ENCODE peak calls at places on chromosome X, in eight cellular contexts. One of them, this sample, is unnamed.
A peak's percentile ranks its signal among the peaks of the same experiment; 100 is the strongest.

GRCh38 chrX:9627827-9628406 is 137.7 kb downstream of the GPR143 start:
- DNase-seq in breast epithelium: no peak
- DNase-seq in GM04504: no peak
- DNase-seq in NT2/D1: no peak
- DNase-seq in stimulated activated CD8-positive, alpha-beta memory T cell treated with anti-CD3 and anti-CD28 coated beads, Interleukin-4, amount 100 ng/mL, for 4 hours: no peak
- DNase-seq in DMS153: no peak
- DNase-seq in iris pigment epithelial cell: peak; percentile 41
- DNase-seq in suprapubic skin: no peak
- DNase-seq in this sample: no peak

GRCh38 chrX:43898406-43898805 is 16.2 kb upstream of the MAOB start:
- DNase-seq in breast epithelium: no peak
- DNase-seq in GM04504: no peak
- DNase-seq in NT2/D1: no peak
- DNase-seq in stimulated activated CD8-positive, alpha-beta memory T cell treated with anti-CD3 and anti-CD28 coated beads, Interleukin-4, amount 100 ng/mL, for 4 hours: no peak
- DNase-seq in DMS153: no peak
- DNase-seq in iris pigment epithelial cell: no peak
- DNase-seq in suprapubic skin: no peak
- DNase-seq in this sample: no peak

GRCh38 chrX:46979340-46979739 is 67.1 kb downstream of the JADE3 start:
- DNase-seq in breast epithelium: no peak
- DNase-seq in GM04504: peak; percentile 45
- DNase-seq in NT2/D1: no peak
- DNase-seq in stimulated activated CD8-positive, alpha-beta memory T cell treated with anti-CD3 and anti-CD28 coated beads, Interleukin-4, amount 100 ng/mL, for 4 hours: no peak
- DNase-seq in DMS153: no peak
- DNase-seq in iris pigment epithelial cell: peak; percentile 51
- DNase-seq in suprapubic skin: no peak
- DNase-seq in this sample: no peak

GRCh38 chrX:57904481-57904880 is 5.8 kb downstream of the ZXDA start:
- DNase-seq in breast epithelium: no peak
- DNase-seq in GM04504: no peak
- DNase-seq in NT2/D1: no peak
- DNase-seq in stimulated activated CD8-positive, alpha-beta memory T cell treated with anti-CD3 and anti-CD28 coated beads, Interleukin-4, amount 100 ng/mL, for 4 hours: no peak
- DNase-seq in DMS153: no peak
- DNase-seq in iris pigment epithelial cell: no peak
- DNase-seq in suprapubic skin: no peak
- DNase-seq in this sample: no peak

GRCh38 chrX:74422576-74423288 is 1.4 kb downstream of the SLC16A2 start:
- DNase-seq in breast epithelium: peak; percentile 52
- DNase-seq in GM04504: peak; percentile 33
- DNase-seq in NT2/D1: peak; percentile 57
- DNase-seq in stimulated activated CD8-positive, alpha-beta memory T cell treated with anti-CD3 and anti-CD28 coated beads, Interleukin-4, amount 100 ng/mL, for 4 hours: no peak
- DNase-seq in DMS153: no peak
- DNase-seq in iris pigment epithelial cell: peak; percentile 71
- DNase-seq in suprapubic skin: peak; percentile 73
- DNase-seq in this sample: peak; percentile 64

GRCh38 chrX:2360731-2361130 is 140.0 kb downstream of the DHRSX start:
- DNase-seq in breast epithelium: no peak
- DNase-seq in GM04504: no peak
- DNase-seq in NT2/D1: no peak
- DNase-seq in stimulated activated CD8-positive, alpha-beta memory T cell treated with anti-CD3 and anti-CD28 coated beads, Interleukin-4, amount 100 ng/mL, for 4 hours: no peak
- DNase-seq in DMS153: no peak
- DNase-seq in iris pigment epithelial cell: peak; percentile 23
- DNase-seq in suprapubic skin: no peak
- DNase-seq in this sample: no peak

GRCh38 chrX:10174810-10175209 is 18.0 kb downstream of the CLCN4 start:
- DNase-seq in breast epithelium: no peak
- DNase-seq in GM04504: no peak
- DNase-seq in NT2/D1: no peak
- DNase-seq in stimulated activated CD8-positive, alpha-beta memory T cell treated with anti-CD3 and anti-CD28 coated beads, Interleukin-4, amount 100 ng/mL, for 4 hours: no peak
- DNase-seq in DMS153: no peak
- DNase-seq in iris pigment epithelial cell: peak; percentile 53
- DNase-seq in suprapubic skin: no peak
- DNase-seq in this sample: no peak

GRCh38 chrX:121570072-121570841 is 522.8 kb downstream of the GLUD2 start:
- DNase-seq in breast epithelium: no peak
- DNase-seq in GM04504: no peak
- DNase-seq in NT2/D1: no peak
- DNase-seq in stimulated activated CD8-positive, alpha-beta memory T cell treated with anti-CD3 and anti-CD28 coated beads, Interleukin-4, amount 100 ng/mL, for 4 hours: no peak
- DNase-seq in DMS153: no peak
- DNase-seq in iris pigment epithelial cell: peak; percentile 40
- DNase-seq in suprapubic skin: no peak
- DNase-seq in this sample: no peak

GRCh38 chrX:29535212-29536162 is 679.9 kb upstream of the MAGEB2 start:
- DNase-seq in breast epithelium: no peak
- DNase-seq in GM04504: no peak
- DNase-seq in NT2/D1: no peak
- DNase-seq in stimulated activated CD8-positive, alpha-beta memory T cell treated with anti-CD3 and anti-CD28 coated beads, Interleukin-4, amount 100 ng/mL, for 4 hours: no peak
- DNase-seq in DMS153: no peak
- DNase-seq in iris pigment epithelial cell: peak; percentile 34
- DNase-seq in suprapubic skin: no peak
- DNase-seq in this sample: no peak

GRCh38 chrX:72478853-72479252 is 93.8 kb downstream of the HDAC8 start:
- DNase-seq in breast epithelium: no peak
- DNase-seq in GM04504: no peak
- DNase-seq in NT2/D1: no peak
- DNase-seq in stimulated activated CD8-positive, alpha-beta memory T cell treated with anti-CD3 and anti-CD28 coated beads, Interleukin-4, amount 100 ng/mL, for 4 hours: no peak
- DNase-seq in DMS153: no peak
- DNase-seq in iris pigment epithelial cell: no peak
- DNase-seq in suprapubic skin: no peak
- DNase-seq in this sample: no peak

GRCh38 chrX:1401611-1402430 is 9.9 kb upstream of the SLC25A6 start:
- DNase-seq in breast epithelium: no peak
- DNase-seq in GM04504: no peak
- DNase-seq in NT2/D1: no peak
- DNase-seq in stimulated activated CD8-positive, alpha-beta memory T cell treated with anti-CD3 and anti-CD28 coated beads, Interleukin-4, amount 100 ng/mL, for 4 hours: no peak
- DNase-seq in DMS153: no peak
- DNase-seq in iris pigment epithelial cell: no peak
- DNase-seq in suprapubic skin: peak; percentile 58
- DNase-seq in this sample: no peak

GRCh38 chrX:67917412-67918010 is 373.7 kb downstream of the AR start:
- DNase-seq in breast epithelium: no peak
- DNase-seq in GM04504: no peak
- DNase-seq in NT2/D1: no peak
- DNase-seq in stimulated activated CD8-positive, alpha-beta memory T cell treated with anti-CD3 and anti-CD28 coated beads, Interleukin-4, amount 100 ng/mL, for 4 hours: no peak
- DNase-seq in DMS153: no peak
- DNase-seq in iris pigment epithelial cell: no peak
- DNase-seq in suprapubic skin: no peak
- DNase-seq in this sample: peak; percentile 75

GRCh38 chrX:7330551-7330950 is 182.6 kb upstream of the PUDP start:
- DNase-seq in breast epithelium: no peak
- DNase-seq in GM04504: no peak
- DNase-seq in NT2/D1: no peak
- DNase-seq in stimulated activated CD8-positive, alpha-beta memory T cell treated with anti-CD3 and anti-CD28 coated beads, Interleukin-4, amount 100 ng/mL, for 4 hours: no peak
- DNase-seq in DMS153: no peak
- DNase-seq in iris pigment epithelial cell: no peak
- DNase-seq in suprapubic skin: no peak
- DNase-seq in this sample: no peak

GRCh38 chrX:8663325-8663724 is 68.6 kb downstream of the ANOS1 start:
- DNase-seq in breast epithelium: no peak
- DNase-seq in GM04504: no peak
- DNase-seq in NT2/D1: no peak
- DNase-seq in stimulated activated CD8-positive, alpha-beta memory T cell treated with anti-CD3 and anti-CD28 coated beads, Interleukin-4, amount 100 ng/mL, for 4 hours: no peak
- DNase-seq in DMS153: no peak
- DNase-seq in iris pigment epithelial cell: no peak
- DNase-seq in suprapubic skin: no peak
- DNase-seq in this sample: no peak

GRCh38 chrX:39777623-39778025 is 320.1 kb downstream of the BCOR start:
- DNase-seq in breast epithelium: no peak
- DNase-seq in GM04504: no peak
- DNase-seq in NT2/D1: no peak
- DNase-seq in stimulated activated CD8-positive, alpha-beta memory T cell treated with anti-CD3 and anti-CD28 coated beads, Interleukin-4, amount 100 ng/mL, for 4 hours: no peak
- DNase-seq in DMS153: no peak
- DNase-seq in iris pigment epithelial cell: no peak
- DNase-seq in suprapubic skin: no peak
- DNase-seq in this sample: peak; percentile 31

GRCh38 chrX:119606508-119607389 is 525 bp upstream of the NKRF start:
- DNase-seq in breast epithelium: no peak
- DNase-seq in GM04504: no peak
- DNase-seq in NT2/D1: no peak
- DNase-seq in stimulated activated CD8-positive, alpha-beta memory T cell treated with anti-CD3 and anti-CD28 coated beads, Interleukin-4, amount 100 ng/mL, for 4 hours: no peak
- DNase-seq in DMS153: no peak
- DNase-seq in iris pigment epithelial cell: peak; percentile 59
- DNase-seq in suprapubic skin: no peak
- DNase-seq in this sample: no peak

GRCh38 chrX:150159537-150159936 is 203.6 kb upstream of the MAMLD1 start:
- DNase-seq in breast epithelium: no peak
- DNase-seq in GM04504: no peak
- DNase-seq in NT2/D1: no peak
- DNase-seq in stimulated activated CD8-positive, alpha-beta memory T cell treated with anti-CD3 and anti-CD28 coated beads, Interleukin-4, amount 100 ng/mL, for 4 hours: no peak
- DNase-seq in DMS153: no peak
- DNase-seq in iris pigment epithelial cell: no peak
- DNase-seq in suprapubic skin: no peak
- DNase-seq in this sample: no peak

GRCh38 chrX:120238947-120239346 is 11.7 kb upstream of the ZBTB33 start:
- DNase-seq in breast epithelium: no peak
- DNase-seq in GM04504: no peak
- DNase-seq in NT2/D1: no peak
- DNase-seq in stimulated activated CD8-positive, alpha-beta memory T cell treated with anti-CD3 and anti-CD28 coated beads, Interleukin-4, amount 100 ng/mL, for 4 hours: no peak
- DNase-seq in DMS153: no peak
- DNase-seq in iris pigment epithelial cell: no peak
- DNase-seq in suprapubic skin: no peak
- DNase-seq in this sample: no peak

GRCh38 chrX:42714981-42715688 is 62.8 kb downstream of the PPP1R2C start:
- DNase-seq in breast epithelium: peak; percentile 52
- DNase-seq in GM04504: no peak
- DNase-seq in NT2/D1: peak; percentile 44
- DNase-seq in stimulated activated CD8-positive, alpha-beta memory T cell treated with anti-CD3 and anti-CD28 coated beads, Interleukin-4, amount 100 ng/mL, for 4 hours: no peak
- DNase-seq in DMS153: no peak
- DNase-seq in iris pigment epithelial cell: peak; percentile 2
- DNase-seq in suprapubic skin: peak; percentile 60
- DNase-seq in this sample: peak; percentile 42

GRCh38 chrX:40012039-40012799 is 85.5 kb downstream of the BCOR start:
- DNase-seq in breast epithelium: peak; percentile 51
- DNase-seq in GM04504: no peak
- DNase-seq in NT2/D1: no peak
- DNase-seq in stimulated activated CD8-positive, alpha-beta memory T cell treated with anti-CD3 and anti-CD28 coated beads, Interleukin-4, amount 100 ng/mL, for 4 hours: no peak
- DNase-seq in DMS153: no peak
- DNase-seq in iris pigment epithelial cell: peak; percentile 70
- DNase-seq in suprapubic skin: peak; percentile 69
- DNase-seq in this sample: peak; percentile 68

GRCh38 chrX:50648151-50648550 is 165.8 kb downstream of the SHROOM4 start:
- DNase-seq in breast epithelium: no peak
- DNase-seq in GM04504: no peak
- DNase-seq in NT2/D1: no peak
- DNase-seq in stimulated activated CD8-positive, alpha-beta memory T cell treated with anti-CD3 and anti-CD28 coated beads, Interleukin-4, amount 100 ng/mL, for 4 hours: no peak
- DNase-seq in DMS153: no peak
- DNase-seq in iris pigment epithelial cell: no peak
- DNase-seq in suprapubic skin: no peak
- DNase-seq in this sample: no peak

GRCh38 chrX:21666252-21666651 is 8.1 kb upstream of the KLHL34 start:
- DNase-seq in breast epithelium: no peak
- DNase-seq in GM04504: no peak
- DNase-seq in NT2/D1: no peak
- DNase-seq in stimulated activated CD8-positive, alpha-beta memory T cell treated with anti-CD3 and anti-CD28 coated beads, Interleukin-4, amount 100 ng/mL, for 4 hours: no peak
- DNase-seq in DMS153: no peak
- DNase-seq in iris pigment epithelial cell: no peak
- DNase-seq in suprapubic skin: no peak
- DNase-seq in this sample: peak; percentile 24

This sample was measured in myocyte.